ENCODE peak calls at places on chromosomes 5 and 9, in four cellular contexts. One of them, this sample, is unnamed.

GRCh38 chr9:124869986-124870560 is 8.1 kb downstream of the ARPC5L start:
- DNase-seq in GM12878: peak
- DNase-seq in HL-60: peak
- DNase-seq in K562: peak
- DNase-seq in this sample: no peak

GRCh38 chr5:80181618-80182211 is 74.1 kb downstream of the SERINC5 start:
- DNase-seq in K562: peak
- DNase-seq in HL-60: peak
- DNase-seq in GM12878: no peak
- DNase-seq in this sample: no peak

GRCh38 chr5:135324897-135325650 is 74.0 kb downstream of the MACROH2A1 start:
- DNase-seq in K562: peak
- DNase-seq in GM12878: no peak
- DNase-seq in HL-60: no peak
- DNase-seq in this sample: no peak

GRCh38 chr9:109468927-109469326 is 29.2 kb downstream of the PTPN3 start:
- DNase-seq in K562: no peak
- DNase-seq in HL-60: no peak
- DNase-seq in GM12878: no peak
- DNase-seq in this sample: no peak

GRCh38 chr5:163189023-163189553 is 248.3 kb upstream of the CCNG1 start:
- DNase-seq in HL-60: no peak
- DNase-seq in GM12878: no peak
- DNase-seq in K562: no peak
- DNase-seq in this sample: no peak

GRCh38 chr5:59829389-59829788 is 64.1 kb downstream of the PDE4D start:
- DNase-seq in HL-60: no peak
- DNase-seq in K562: no peak
- DNase-seq in GM12878: no peak
- DNase-seq in this sample: no peak

GRCh38 chr9:114339130-114339908 is 9.7 kb downstream of the ORM2 start:
- DNase-seq in K562: peak
- DNase-seq in HL-60: peak
- DNase-seq in GM12878: peak
- DNase-seq in this sample: peak

GRCh38 chr9:93280661-93281259 is 96.8 kb downstream of the WNK2 start:
- DNase-seq in HL-60: no peak
- DNase-seq in GM12878: no peak
- DNase-seq in K562: no peak
- DNase-seq in this sample: no peak

GRCh38 chr5:86861514-86861913 is 243.8 kb downstream of the COX7C start:
- DNase-seq in K562: no peak
- DNase-seq in HL-60: no peak
- DNase-seq in GM12878: no peak
- DNase-seq in this sample: no peak

GRCh38 chr9:109817846-109818472 is 38.0 kb downstream of the PALM2AKAP2 start:
- DNase-seq in K562: peak
- DNase-seq in HL-60: peak
- DNase-seq in GM12878: peak
- DNase-seq in this sample: peak

GRCh38 chr9:130635306-130635705 is 29.1 kb upstream of the PRDM12 start:
- DNase-seq in K562: no peak
- DNase-seq in HL-60: no peak
- DNase-seq in GM12878: no peak
- DNase-seq in this sample: no peak

GRCh38 chr9:114909657-114910056 is 20.7 kb downstream of the TNFSF8 start:
- DNase-seq in K562: no peak
- DNase-seq in GM12878: no peak
- DNase-seq in HL-60: no peak
- DNase-seq in this sample: no peak

GRCh38 chr5:34657550-34657921 is 1.4 kb downstream of the RAI14 start:
- DNase-seq in GM12878: no peak
- DNase-seq in K562: no peak
- DNase-seq in HL-60: no peak
- DNase-seq in this sample: no peak

GRCh38 chr5:181043285-181044092 is 3.4 kb downstream of the BTNL9 start:
- DNase-seq in GM12878: no peak
- DNase-seq in HL-60: no peak
- DNase-seq in K562: peak
- DNase-seq in this sample: no peak

GRCh38 chr9:89751081-89751855 is 146.5 kb downstream of the GADD45G start:
- DNase-seq in HL-60: no peak
- DNase-seq in GM12878: no peak
- DNase-seq in K562: no peak
- DNase-seq in this sample: no peak

GRCh38 chr9:89749500-89750116 is 144.8 kb downstream of the GADD45G start:
- DNase-seq in GM12878: no peak
- DNase-seq in K562: no peak
- DNase-seq in HL-60: no peak
- DNase-seq in this sample: no peak

GRCh38 chr9:89748831-89749499 is 144.2 kb downstream of the GADD45G start:
- DNase-seq in GM12878: no peak
- DNase-seq in K562: no peak
- DNase-seq in HL-60: no peak
- DNase-seq in this sample: no peak

GRCh38 chr9:89748020-89748670 is 143.3 kb downstream of the GADD45G start:
- DNase-seq in K562: no peak
- DNase-seq in HL-60: no peak
- DNase-seq in GM12878: no peak
- DNase-seq in this sample: no peak

GRCh38 chr9:89750117-89750551 is 145.3 kb downstream of the GADD45G start:
- DNase-seq in K562: no peak
- DNase-seq in GM12878: no peak
- DNase-seq in HL-60: no peak
- DNase-seq in this sample: no peak
- TF ChIP-seq SPI1 in K562: no peak
- TF ChIP-seq SPI1 in GM12878: no peak
- TF ChIP-seq SPI1 in HL-60: no peak
- TF ChIP-seq SPI1 in this sample: no peak

GRCh38 chr5:56640763-56641406 is 174.5 kb upstream of the MAP3K1 start:
- DNase-seq in HL-60: peak
- DNase-seq in K562: no peak
- DNase-seq in GM12878: no peak
- DNase-seq in this sample: no peak
- TF ChIP-seq SPI1 in HL-60: peak
- TF ChIP-seq SPI1 in K562: no peak
- TF ChIP-seq SPI1 in GM12878: peak
- TF ChIP-seq SPI1 in this sample: peak

DNA sequence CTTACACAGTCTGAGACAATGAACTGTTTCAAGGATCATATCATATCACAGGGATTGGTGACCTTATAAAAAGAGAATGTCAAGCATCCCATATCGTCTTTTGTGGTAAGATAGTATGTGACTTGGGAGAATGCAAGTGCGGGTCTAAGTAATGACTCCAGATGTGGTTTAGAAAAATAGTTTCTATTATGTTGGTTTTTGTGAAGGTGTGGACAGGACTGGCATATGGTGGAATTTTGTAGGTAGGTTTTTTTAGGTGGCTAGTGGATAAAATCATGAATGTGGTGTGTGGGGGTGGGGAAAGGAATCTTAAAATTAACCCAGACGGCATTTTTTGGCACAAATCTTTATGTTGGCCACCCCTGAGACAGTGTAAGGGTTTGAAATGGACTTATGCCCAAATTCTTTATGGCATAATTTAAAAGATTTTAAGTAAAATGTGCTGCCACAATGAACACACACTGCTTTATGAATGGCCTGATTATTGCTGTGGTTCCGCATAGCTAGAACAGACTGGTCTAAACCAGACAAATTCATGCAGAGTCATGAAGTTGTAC is 204.7 kb upstream of the HAPLN1 start:
- DNase-seq in K562: no peak
- DNase-seq in GM12878: no peak
- DNase-seq in HL-60: no peak
- DNase-seq in this sample: no peak
- TF ChIP-seq SPI1 in K562: no peak
- TF ChIP-seq SPI1 in GM12878: no peak
- TF ChIP-seq SPI1 in HL-60: no peak
- TF ChIP-seq SPI1 in this sample: no peak

GRCh38 chr5:149317281-149318048 is 27.8 kb upstream of the GRPEL2 start:
- DNase-seq in HL-60: peak
- DNase-seq in GM12878: no peak
- DNase-seq in K562: peak
- DNase-seq in this sample: peak
- TF ChIP-seq SPI1 in HL-60: no peak
- TF ChIP-seq SPI1 in GM12878: no peak
- TF ChIP-seq SPI1 in K562: no peak
- TF ChIP-seq SPI1 in this sample: no peak

GRCh38 chr5:58040851-58041250 is 419.0 kb downstream of the PLK2 start:
- DNase-seq in GM12878: no peak
- DNase-seq in K562: no peak
- DNase-seq in HL-60: no peak
- DNase-seq in this sample: no peak
- TF ChIP-seq SPI1 in GM12878: no peak
- TF ChIP-seq SPI1 in K562: no peak
- TF ChIP-seq SPI1 in HL-60: no peak
- TF ChIP-seq SPI1 in this sample: no peak

GRCh38 chr9:6230037-6230778 is 14.6 kb downstream of the IL33 start:
- DNase-seq in HL-60: no peak
- DNase-seq in K562: no peak
- DNase-seq in GM12878: no peak
- DNase-seq in this sample: no peak

GRCh38 chr9:6229186-6229585 is 13.6 kb downstream of the IL33 start:
- DNase-seq in HL-60: no peak
- DNase-seq in GM12878: no peak
- DNase-seq in K562: no peak
- DNase-seq in this sample: no peak

GRCh38 chr9:6229604-6230003 is 14.0 kb downstream of the IL33 start:
- DNase-seq in GM12878: no peak
- DNase-seq in K562: no peak
- DNase-seq in HL-60: no peak
- DNase-seq in this sample: no peak

GRCh38 chr9:6224393-6225154 is 9.0 kb downstream of the IL33 start:
- DNase-seq in GM12878: no peak
- DNase-seq in K562: no peak
- DNase-seq in HL-60: no peak
- DNase-seq in this sample: no peak

DNA sequence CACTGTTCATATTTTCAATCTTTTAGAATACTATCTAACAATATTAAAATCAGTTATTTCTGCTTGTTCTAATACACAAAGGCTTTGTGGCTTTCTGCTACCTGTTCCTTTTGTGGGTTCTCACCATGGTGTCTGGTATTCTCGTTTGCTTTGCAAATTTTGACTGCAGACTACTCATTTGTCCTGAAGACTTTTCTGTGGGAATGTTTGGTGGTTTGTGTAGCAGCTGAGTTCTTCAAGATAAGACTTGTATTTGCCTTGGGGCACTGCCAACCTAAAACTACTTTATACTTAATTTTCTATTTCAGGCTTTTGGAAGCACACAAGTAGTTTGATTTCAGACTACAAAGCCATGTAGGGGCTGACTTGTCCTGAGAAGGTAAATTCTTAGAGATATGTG is 11.1 kb downstream of the IL33 start:
- DNase-seq in K562: no peak
- DNase-seq in HL-60: no peak
- DNase-seq in GM12878: no peak
- DNase-seq in this sample: no peak
- TF ChIP-seq SPI1 in K562: no peak
- TF ChIP-seq SPI1 in HL-60: no peak
- TF ChIP-seq SPI1 in GM12878: no peak
- TF ChIP-seq SPI1 in this sample: no peak